ENCODE peak calls at places on chromosomes 2 and 18, in five cellular contexts. One of them, this sample, is unnamed.

GRCh38 chr2:85843543-85843942 is 45.2 kb downstream of the ST3GAL5 start:
- DNase-seq in mesendoderm: peak; percentile 42
- DNase-seq in H1: peak; percentile 80
- DNase-seq in IMR-90: no peak
- DNase-seq in MM.1S: peak; percentile 25
- DNase-seq in this sample: no peak

GRCh38 chr2:24722141-24722790 is 70.9 kb downstream of the PTRHD1 start:
- DNase-seq in mesendoderm: peak; percentile 35
- DNase-seq in H1: no peak
- DNase-seq in IMR-90: no peak
- DNase-seq in MM.1S: no peak
- DNase-seq in this sample: no peak

GRCh38 chr2:10440736-10441135 is 7.4 kb downstream of the ODC1 start:
- DNase-seq in mesendoderm: no peak
- DNase-seq in H1: no peak
- DNase-seq in IMR-90: no peak
- DNase-seq in MM.1S: no peak
- DNase-seq in this sample: no peak

GRCh38 chr2:35082072-35082471 is 1273.5 kb upstream of the CRIM1 start:
- DNase-seq in mesendoderm: peak; percentile 26
- DNase-seq in H1: no peak
- DNase-seq in IMR-90: no peak
- DNase-seq in MM.1S: no peak
- DNase-seq in this sample: no peak

GRCh38 chr2:207528980-207529329 is 807 bp upstream of the CREB1 start:
- DNase-seq in mesendoderm: peak; percentile 51
- DNase-seq in H1: no peak
- DNase-seq in IMR-90: no peak
- DNase-seq in MM.1S: peak; percentile 20
- DNase-seq in this sample: no peak

GRCh38 chr18:55219059-55219458 is 259.8 kb upstream of the CCDC68 start:
- DNase-seq in mesendoderm: no peak
- DNase-seq in H1: no peak
- DNase-seq in IMR-90: no peak
- DNase-seq in MM.1S: no peak
- DNase-seq in this sample: no peak

GRCh38 chr2:41377837-41378236 is 670.0 kb upstream of the PKDCC start:
- DNase-seq in mesendoderm: no peak
- DNase-seq in H1: no peak
- DNase-seq in IMR-90: no peak
- DNase-seq in MM.1S: no peak
- DNase-seq in this sample: no peak

GRCh38 chr2:41878726-41879366 is 169.0 kb upstream of the PKDCC start:
- DNase-seq in mesendoderm: no peak
- DNase-seq in H1: no peak
- DNase-seq in IMR-90: no peak
- DNase-seq in MM.1S: no peak
- DNase-seq in this sample: no peak

GRCh38 chr2:6880200-6880733 is 2.7 kb downstream of the RSAD2 start:
- DNase-seq in mesendoderm: no peak
- DNase-seq in H1: no peak
- DNase-seq in IMR-90: no peak
- DNase-seq in MM.1S: no peak
- DNase-seq in this sample: no peak

GRCh38 chr18:60044290-60045006 is 144.7 kb downstream of the PMAIP1 start:
- DNase-seq in mesendoderm: no peak
- DNase-seq in H1: no peak
- DNase-seq in IMR-90: peak; percentile 80
- DNase-seq in MM.1S: no peak
- DNase-seq in this sample: no peak

GRCh38 chr2:222297600-222297935 is 1.2 kb downstream of the PAX3 start:
- DNase-seq in mesendoderm: no peak
- DNase-seq in H1: peak; percentile 61
- DNase-seq in IMR-90: no peak
- DNase-seq in MM.1S: no peak
- DNase-seq in this sample: no peak

GRCh38 chr2:173584676-173585453 is 230.2 kb downstream of the CDCA7 start:
- DNase-seq in mesendoderm: no peak
- DNase-seq in H1: no peak
- DNase-seq in IMR-90: no peak
- DNase-seq in MM.1S: no peak
- DNase-seq in this sample: no peak

GRCh38 chr2:121565389-121566250 is 34.9 kb downstream of the RNU4ATAC start:
- DNase-seq in mesendoderm: no peak
- DNase-seq in H1: no peak
- DNase-seq in IMR-90: no peak
- DNase-seq in MM.1S: no peak
- DNase-seq in this sample: no peak
- H3K4me1 ChIP-seq in mesendoderm: no peaks in the 10 kb centered on the region
- H3K4me1 ChIP-seq in H1: no peaks in the 10 kb centered on the region
- H3K4me1 ChIP-seq in IMR-90: peaks cover 15% of the 10 kb centered on the region
- H3K4me1 ChIP-seq in MM.1S: peaks cover 4% of the 10 kb centered on the region
- H3K4me1 ChIP-seq in this sample: peaks cover 20% of the 10 kb centered on the region

GRCh38 chr2:236988690-236989639 is 96.7 kb upstream of the COPS8 start:
- DNase-seq in mesendoderm: no peak
- DNase-seq in H1: no peak
- DNase-seq in IMR-90: no peak
- DNase-seq in MM.1S: no peak
- DNase-seq in this sample: no peak

GRCh38 chr2:236988216-236988615 is 97.5 kb upstream of the COPS8 start:
- DNase-seq in mesendoderm: no peak
- DNase-seq in H1: no peak
- DNase-seq in IMR-90: no peak
- DNase-seq in MM.1S: no peak
- DNase-seq in this sample: no peak

GRCh38 chr2:236984046-236984445 is 101.6 kb upstream of the COPS8 start:
- DNase-seq in mesendoderm: no peak
- DNase-seq in H1: no peak
- DNase-seq in IMR-90: no peak
- DNase-seq in MM.1S: no peak
- DNase-seq in this sample: no peak

GRCh38 chr2:236986524-236987330 is 99.0 kb upstream of the COPS8 start:
- DNase-seq in mesendoderm: no peak
- DNase-seq in H1: no peak
- DNase-seq in IMR-90: no peak
- DNase-seq in MM.1S: no peak
- DNase-seq in this sample: no peak

DNA sequence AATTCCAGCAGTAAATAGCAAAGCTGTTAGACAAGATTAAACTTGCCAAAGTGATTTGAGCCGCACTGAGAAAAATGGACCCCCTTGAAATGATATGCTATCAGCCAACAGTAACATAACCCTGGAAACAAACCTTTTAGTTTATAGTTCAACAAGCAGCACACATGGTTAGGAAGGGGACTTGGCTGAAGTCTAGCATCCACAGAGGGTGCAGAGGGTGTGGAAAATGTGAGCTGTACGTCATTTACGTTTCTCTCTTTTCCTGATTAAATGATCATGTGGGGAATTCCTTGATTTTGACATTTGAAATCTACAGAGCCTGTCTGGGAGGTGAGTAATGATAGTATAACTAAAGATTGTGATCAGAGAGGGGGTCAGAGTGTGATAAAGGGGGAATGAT is 99.7 kb upstream of the COPS8 start:
- DNase-seq in mesendoderm: no peak
- DNase-seq in H1: no peak
- DNase-seq in IMR-90: no peak
- DNase-seq in MM.1S: no peak
- DNase-seq in this sample: no peak
- H3K4me1 ChIP-seq in mesendoderm: no peaks in the 10 kb centered on the region
- H3K4me1 ChIP-seq in H1: no peaks in the 10 kb centered on the region
- H3K4me1 ChIP-seq in IMR-90: no peaks in the 10 kb centered on the region
- H3K4me1 ChIP-seq in MM.1S: no peaks in the 10 kb centered on the region
- H3K4me1 ChIP-seq in this sample: no peaks in the 10 kb centered on the region

GRCh38 chr18:9537638-9538037 is 62.3 kb downstream of the RALBP1 start:
- DNase-seq in mesendoderm: no peak
- DNase-seq in H1: no peak
- DNase-seq in IMR-90: no peak
- DNase-seq in MM.1S: no peak
- DNase-seq in this sample: no peak
- H3K4me1 ChIP-seq in mesendoderm: no peaks in the 10 kb centered on the region
- H3K4me1 ChIP-seq in H1: no peaks in the 10 kb centered on the region
- H3K4me1 ChIP-seq in IMR-90: peaks cover 35% of the 10 kb centered on the region
- H3K4me1 ChIP-seq in MM.1S: no peaks in the 10 kb centered on the region
- H3K4me1 ChIP-seq in this sample: peaks cover 20% of the 10 kb centered on the region

GRCh38 chr2:240230424-240230945 is 90.0 kb upstream of the OTOS start:
- DNase-seq in mesendoderm: no peak
- DNase-seq in H1: no peak
- DNase-seq in IMR-90: no peak
- DNase-seq in MM.1S: no peak
- DNase-seq in this sample: no peak
- H3K4me1 ChIP-seq in mesendoderm: no peaks in the 10 kb centered on the region
- H3K4me1 ChIP-seq in H1: peaks cover 5% of the 10 kb centered on the region
- H3K4me1 ChIP-seq in IMR-90: peaks cover 1% of the 10 kb centered on the region
- H3K4me1 ChIP-seq in MM.1S: no peaks in the 10 kb centered on the region
- H3K4me1 ChIP-seq in this sample: no peaks in the 10 kb centered on the region

GRCh38 chr2:48316753-48317750 is 212.9 kb upstream of the STON1 start:
- DNase-seq in mesendoderm: no peak
- DNase-seq in H1: no peak
- DNase-seq in IMR-90: no peak
- DNase-seq in MM.1S: no peak
- DNase-seq in this sample: no peak
- H3K4me1 ChIP-seq in mesendoderm: peaks cover 2% of the 10 kb centered on the region
- H3K4me1 ChIP-seq in H1: peaks cover 3% of the 10 kb centered on the region
- H3K4me1 ChIP-seq in IMR-90: no peaks in the 10 kb centered on the region
- H3K4me1 ChIP-seq in MM.1S: peaks cover 13% of the 10 kb centered on the region
- H3K4me1 ChIP-seq in this sample: peaks cover 20% of the 10 kb centered on the region